ENCODE peak calls at places on chromosomes 3 and 15, in six cellular contexts. One of them, this sample, is unnamed.

GRCh38 chr15:58498821-58499580 is 67.2 kb downstream of the LIPC start:
- DNase-seq in HepG2: no peak
- DNase-seq in vagina: no peak
- DNase-seq in stomach: no peak
- DNase-seq in H1: no peak
- DNase-seq in suprapubic skin: no peak
- DNase-seq in this sample: no peak

GRCh38 chr15:70561885-70562284 is 201.5 kb downstream of the UACA start:
- DNase-seq in HepG2: no peak
- DNase-seq in H1: no peak
- DNase-seq in stomach: peak; percentile 4
- DNase-seq in suprapubic skin: peak; percentile 16
- DNase-seq in vagina: peak; percentile 49
- DNase-seq in this sample: peak; percentile 20

GRCh38 chr15:51750942-51751686 is at the start of gene TMOD2:
- DNase-seq in vagina: peak; percentile 89
- DNase-seq in suprapubic skin: no peak
- DNase-seq in HepG2: no peak
- DNase-seq in H1: no peak
- DNase-seq in stomach: peak; percentile 53
- DNase-seq in this sample: peak; percentile 72

GRCh38 chr15:68014219-68014618 is 39.9 kb upstream of the PIAS1 start:
- DNase-seq in stomach: no peak
- DNase-seq in HepG2: no peak
- DNase-seq in vagina: no peak
- DNase-seq in suprapubic skin: no peak
- DNase-seq in H1: no peak
- DNase-seq in this sample: no peak

GRCh38 chr3:140216249-140216648 is 281.3 kb downstream of the CLSTN2 start:
- DNase-seq in vagina: peak; percentile 31
- DNase-seq in H1: no peak
- DNase-seq in HepG2: no peak
- DNase-seq in suprapubic skin: no peak
- DNase-seq in stomach: no peak
- DNase-seq in this sample: no peak

GRCh38 chr3:16332904-16333426 is 68.0 kb downstream of the OXNAD1 start:
- DNase-seq in H1: no peak
- DNase-seq in stomach: no peak
- DNase-seq in vagina: no peak
- DNase-seq in suprapubic skin: no peak
- DNase-seq in HepG2: peak; percentile 93
- DNase-seq in this sample: no peak

GRCh38 chr3:72663429-72663828 is 184.8 kb downstream of the SHQ1 start:
- DNase-seq in HepG2: peak; percentile 30
- DNase-seq in vagina: no peak
- DNase-seq in stomach: no peak
- DNase-seq in H1: no peak
- DNase-seq in suprapubic skin: no peak
- DNase-seq in this sample: no peak

GRCh38 chr3:126558336-126559071 is at the start of gene C3orf22:
- DNase-seq in H1: no peak
- DNase-seq in HepG2: no peak
- DNase-seq in stomach: peak; percentile 22
- DNase-seq in suprapubic skin: peak; percentile 56
- DNase-seq in vagina: peak; percentile 87
- DNase-seq in this sample: peak; percentile 36

GRCh38 chr3:23761440-23761896 is 44.3 kb upstream of the UBE2E1 start:
- DNase-seq in H1: no peak
- DNase-seq in suprapubic skin: no peak
- DNase-seq in HepG2: peak; percentile 29
- DNase-seq in stomach: no peak
- DNase-seq in vagina: no peak
- DNase-seq in this sample: no peak

GRCh38 chr3:60551455-60552209 is 699.6 kb downstream of the FHIT start:
- DNase-seq in stomach: no peak
- DNase-seq in HepG2: no peak
- DNase-seq in H1: no peak
- DNase-seq in vagina: no peak
- DNase-seq in suprapubic skin: no peak
- DNase-seq in this sample: no peak

GRCh38 chr3:117141821-117142220 is 432.2 kb downstream of the TUSC7 start:
- DNase-seq in vagina: no peak
- DNase-seq in stomach: no peak
- DNase-seq in H1: no peak
- DNase-seq in suprapubic skin: no peak
- DNase-seq in HepG2: no peak
- DNase-seq in this sample: no peak

GRCh38 chr3:49158108-49158709 is 7.9 kb downstream of the CCDC71 start:
- DNase-seq in vagina: no peak
- DNase-seq in HepG2: peak; percentile 74
- DNase-seq in H1: no peak
- DNase-seq in stomach: peak; percentile 62
- DNase-seq in suprapubic skin: no peak
- DNase-seq in this sample: no peak

GRCh38 chr15:35886765-35887164 is 340.8 kb upstream of the DPH6 start:
- DNase-seq in HepG2: no peak
- DNase-seq in vagina: no peak
- DNase-seq in H1: no peak
- DNase-seq in suprapubic skin: no peak
- DNase-seq in stomach: no peak
- DNase-seq in this sample: no peak

DNA sequence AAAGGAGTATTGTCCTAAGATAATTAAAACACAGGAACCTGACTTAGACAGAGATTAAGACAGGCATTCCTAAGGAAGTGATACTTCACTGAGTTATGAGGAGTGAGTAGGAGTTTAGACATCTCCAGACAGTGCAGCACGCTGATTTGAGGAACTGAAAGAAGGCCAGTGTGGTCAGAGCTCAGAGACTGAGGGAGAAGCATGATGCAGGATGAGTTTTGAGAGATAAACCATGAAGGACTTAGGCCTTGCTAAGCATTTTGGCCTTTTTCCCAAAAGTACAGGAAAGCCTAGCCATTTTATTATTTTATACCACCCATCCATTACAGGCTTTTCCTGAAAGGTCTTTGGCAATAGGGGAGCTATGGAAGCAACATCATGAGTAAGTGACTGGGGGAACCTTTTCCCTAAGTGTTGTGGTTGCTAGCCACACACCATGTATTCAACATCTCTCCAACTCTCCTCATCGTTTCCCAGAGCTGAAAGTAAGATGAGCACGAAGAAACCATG is 375.6 kb upstream of the TPRG1 start:
- DNase-seq in suprapubic skin: no peak
- DNase-seq in stomach: no peak
- DNase-seq in HepG2: no peak
- DNase-seq in vagina: no peak
- DNase-seq in H1: no peak
- DNase-seq in this sample: no peak
- TF ChIP-seq POLR2AphosphoS5 in suprapubic skin: no peak
- TF ChIP-seq POLR2AphosphoS5 in stomach: no peak
- TF ChIP-seq POLR2AphosphoS5 in HepG2: no peak
- TF ChIP-seq POLR2AphosphoS5 in vagina: no peak
- TF ChIP-seq POLR2AphosphoS5 in H1: no peak
- TF ChIP-seq POLR2AphosphoS5 in this sample: no peak

DNA sequence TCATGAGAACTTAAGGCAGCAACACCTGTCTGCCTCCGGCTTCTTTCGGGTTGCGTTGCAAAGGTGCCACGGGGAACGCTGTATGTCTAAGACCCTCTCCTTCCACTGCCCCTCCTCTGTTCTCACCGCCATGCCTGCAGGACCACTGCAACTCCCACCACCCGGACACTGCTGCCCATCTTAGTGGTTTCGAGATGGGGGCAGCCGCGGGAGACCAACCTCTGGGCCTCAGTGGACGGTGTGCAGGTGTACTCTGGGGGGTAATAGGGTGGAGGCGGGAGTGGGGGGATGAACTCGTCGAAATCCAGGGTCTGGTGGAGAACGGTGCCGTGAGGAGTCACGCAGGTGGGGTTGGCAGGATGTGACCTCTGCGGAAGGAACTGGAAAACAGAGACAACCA is 132.8 kb downstream of the NSMCE3 start:
- DNase-seq in H1: no peak
- DNase-seq in HepG2: no peak
- DNase-seq in vagina: no peak
- DNase-seq in suprapubic skin: no peak
- DNase-seq in stomach: no peak
- DNase-seq in this sample: no peak
- H3K4me3 ChIP-seq in H1: no peak overlapping the region
- H3K4me3 ChIP-seq in HepG2: no peak overlapping the region
- H3K4me3 ChIP-seq in vagina: no peak overlapping the region
- H3K4me3 ChIP-seq in suprapubic skin: no peak overlapping the region
- H3K4me3 ChIP-seq in stomach: no peak overlapping the region
- H3K4me3 ChIP-seq in this sample: no peak overlapping the region

DNA sequence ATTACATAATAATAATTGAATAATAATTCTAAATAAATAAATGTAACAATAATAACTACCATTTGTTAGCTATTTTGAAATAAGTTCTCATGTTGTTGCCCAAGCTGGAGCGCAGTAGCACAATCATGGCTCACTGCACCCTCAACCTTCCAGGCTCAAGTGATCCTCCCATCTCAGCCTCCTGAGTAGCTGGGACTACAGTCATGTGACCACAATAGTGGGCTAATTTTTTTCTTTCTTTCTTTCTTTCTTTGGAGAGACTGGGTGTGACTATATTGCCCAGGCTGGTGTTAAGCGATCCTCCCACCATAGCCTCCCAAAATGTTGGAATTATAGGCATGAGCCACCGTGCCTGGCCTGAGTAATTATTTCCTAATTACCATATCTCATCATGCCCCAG is 30.9 kb upstream of the KCNMB3 start:
- DNase-seq in suprapubic skin: no peak
- DNase-seq in vagina: no peak
- DNase-seq in stomach: no peak
- DNase-seq in HepG2: no peak
- DNase-seq in H1: no peak
- DNase-seq in this sample: no peak
- H3K9me3 ChIP-seq in suprapubic skin: no peaks in the 10 kb centered on the region
- H3K9me3 ChIP-seq in vagina: no peaks in the 10 kb centered on the region
- H3K9me3 ChIP-seq in stomach: no peaks in the 10 kb centered on the region
- H3K9me3 ChIP-seq in HepG2: no peaks in the 10 kb centered on the region
- H3K9me3 ChIP-seq in H1: no peaks in the 10 kb centered on the region
- H3K9me3 ChIP-seq in this sample: no peaks in the 10 kb centered on the region

DNA sequence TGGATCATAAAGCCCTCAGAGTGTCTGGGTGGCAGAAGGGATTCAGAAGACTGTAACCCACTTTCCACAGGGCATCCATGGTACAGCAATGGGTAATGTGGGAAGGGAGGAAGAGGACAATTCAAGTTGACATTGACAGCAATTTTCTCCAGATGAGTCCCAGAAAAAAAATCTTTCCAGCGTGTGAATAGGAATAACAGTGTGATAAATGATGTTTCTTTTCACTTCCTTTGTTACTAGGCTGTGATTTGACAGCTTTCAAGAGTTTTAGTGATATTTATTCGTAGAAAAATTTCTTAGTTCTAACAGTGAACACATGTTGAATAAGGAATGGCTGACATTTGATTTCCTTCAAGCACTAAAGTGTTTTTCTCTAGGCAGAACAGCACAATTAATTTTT is 186.4 kb downstream of the CADPS start:
- DNase-seq in suprapubic skin: no peak
- DNase-seq in vagina: no peak
- DNase-seq in HepG2: no peak
- DNase-seq in stomach: no peak
- DNase-seq in H1: no peak
- DNase-seq in this sample: no peak
- TF ChIP-seq POLR2AphosphoS5 in suprapubic skin: no peak
- TF ChIP-seq POLR2AphosphoS5 in vagina: no peak
- TF ChIP-seq POLR2AphosphoS5 in HepG2: no peak
- TF ChIP-seq POLR2AphosphoS5 in stomach: no peak
- TF ChIP-seq POLR2AphosphoS5 in H1: no peak
- TF ChIP-seq POLR2AphosphoS5 in this sample: no peak

GRCh38 chr3:168653255-168653654 is 557.5 kb upstream of the GOLIM4 start:
- DNase-seq in suprapubic skin: no peak
- DNase-seq in H1: no peak
- DNase-seq in HepG2: no peak
- DNase-seq in stomach: no peak
- DNase-seq in vagina: no peak
- DNase-seq in this sample: no peak

GRCh38 chr3:168654700-168655099 is 559.0 kb upstream of the GOLIM4 start:
- DNase-seq in HepG2: no peak
- DNase-seq in H1: no peak
- DNase-seq in stomach: no peak
- DNase-seq in vagina: no peak
- DNase-seq in suprapubic skin: no peak
- DNase-seq in this sample: no peak

GRCh38 chr3:168659015-168659414 is 563.3 kb upstream of the GOLIM4 start:
- DNase-seq in H1: no peak
- DNase-seq in stomach: no peak
- DNase-seq in suprapubic skin: no peak
- DNase-seq in vagina: no peak
- DNase-seq in HepG2: no peak
- DNase-seq in this sample: no peak

DNA sequence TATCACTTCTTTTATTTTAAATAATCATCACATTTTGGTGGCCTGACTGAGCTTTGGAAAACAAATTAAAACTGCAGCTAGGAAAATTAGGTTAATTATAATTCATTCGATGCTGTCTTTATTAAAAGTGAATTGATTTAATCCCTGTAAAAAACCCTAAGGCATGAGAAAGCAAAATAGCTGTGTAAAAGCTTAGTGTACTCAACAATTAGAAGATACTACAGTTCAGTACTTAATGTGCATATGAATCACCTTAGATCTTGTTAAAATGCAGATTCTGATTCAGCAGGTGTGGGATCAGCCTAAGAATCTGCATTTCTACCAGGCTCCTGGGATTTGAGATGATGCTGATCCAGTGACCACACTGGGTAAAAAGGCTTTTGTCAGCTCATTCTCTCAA is 559.9 kb upstream of the GOLIM4 start:
- DNase-seq in suprapubic skin: no peak
- DNase-seq in stomach: no peak
- DNase-seq in HepG2: no peak
- DNase-seq in vagina: no peak
- DNase-seq in H1: no peak
- DNase-seq in this sample: no peak
- H3K4me3 ChIP-seq in suprapubic skin: no peak overlapping the region
- H3K4me3 ChIP-seq in stomach: no peak overlapping the region
- H3K4me3 ChIP-seq in HepG2: no peak overlapping the region
- H3K4me3 ChIP-seq in vagina: no peak overlapping the region
- H3K4me3 ChIP-seq in H1: no peak overlapping the region
- H3K4me3 ChIP-seq in this sample: no peak overlapping the region

DNA sequence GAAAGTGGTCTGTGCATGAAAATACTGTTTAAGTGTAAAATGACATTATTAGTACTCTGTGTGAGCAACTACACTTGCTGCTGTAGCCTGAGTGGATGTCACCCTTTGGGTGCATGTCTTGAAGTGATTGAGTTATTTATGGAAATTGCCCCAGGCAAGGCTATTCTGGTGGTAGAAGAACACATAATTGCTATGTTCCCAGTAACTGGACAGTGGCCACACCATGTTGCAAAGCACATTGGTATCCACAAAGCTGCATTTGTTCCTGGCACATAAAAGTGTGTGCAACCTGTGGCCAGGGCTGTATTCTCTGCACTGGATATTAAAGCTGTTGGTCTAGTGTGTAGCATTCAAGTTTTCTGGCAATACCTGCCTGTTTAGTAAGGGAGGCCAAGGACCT is 23.8 kb downstream of the MTMR14 start:
- DNase-seq in HepG2: no peak
- DNase-seq in stomach: no peak
- DNase-seq in H1: no peak
- DNase-seq in suprapubic skin: no peak
- DNase-seq in vagina: no peak
- DNase-seq in this sample: no peak
- H3K9me3 ChIP-seq in HepG2: no peaks in the 10 kb centered on the region
- H3K9me3 ChIP-seq in stomach: no peaks in the 10 kb centered on the region
- H3K9me3 ChIP-seq in H1: no peaks in the 10 kb centered on the region
- H3K9me3 ChIP-seq in suprapubic skin: no peaks in the 10 kb centered on the region
- H3K9me3 ChIP-seq in vagina: no peaks in the 10 kb centered on the region
- H3K9me3 ChIP-seq in this sample: no peaks in the 10 kb centered on the region

This sample was measured in sigmoid colon.